ENCODE peak calls at places on chromosomes 4 and X, in four cellular contexts. B is right atrium auricular region, A is posterior cingulate gyrus, Q is T follicular helper cell. S is an unnamed sample.

GRCh38 chr4:2793578-2793919 is 664 bp downstream of the SH3BP2 start:
- DNase-seq in Q (no peak), A (no peak), B (no peak), S (no peak)

GRCh38 chr4:147157860-147158701 is 212.4 kb upstream of the TTC29 start:
- DNase-seq in A (peak), Q (no peak), B (no peak), S (peak)

GRCh38 chr4:156169011-156169410 is 215.3 kb upstream of the CTSO start:
- DNase-seq in B (no peak), A (peak), Q (no peak), S (peak)

GRCh38 chr4:178241601-178242118 is 799.4 kb upstream of the AGA start:
- DNase-seq in A (peak), Q (no peak), B (no peak), S (no peak)

GRCh38 chr4:1246111-1246881 is 2.6 kb downstream of the CTBP1 start:
- DNase-seq in A (no peak), Q (no peak), B (no peak), S (no peak)

GRCh38 chr4:3245676-3246075 is 3.3 kb upstream of the MSANTD1 start:
- DNase-seq in Q (no peak), A (no peak), B (no peak), S (no peak)

GRCh38 chr4:173211838-173212237 is 43.2 kb downstream of the GALNT7 start:
- DNase-seq in A (no peak), Q (no peak), B (no peak), S (no peak)

GRCh38 chr4:1379801-1380331 is 26.4 kb downstream of the NKX1-1 start:
- DNase-seq in A (peak), B (no peak), Q (no peak), S (no peak)

GRCh38 chrX:131187234-131187633 is 101.9 kb downstream of the IGSF1 start:
- DNase-seq in B (no peak), A (no peak), Q (no peak), S (peak)

GRCh38 chr4:3831529-3832150 is 65.5 kb downstream of the ADRA2C start:
- DNase-seq in B (no peak), Q (no peak), A (no peak), S (no peak)

GRCh38 chr4:142690764-142691163 is 155.3 kb downstream of the INPP4B start:
- DNase-seq in Q (no peak), B (no peak), A (no peak), S (no peak)

GRCh38 chrX:21798677-21799219 is 40.7 kb upstream of the MBTPS2 start:
- DNase-seq in Q (no peak), B (no peak), A (no peak), S (no peak)

GRCh38 chrX:74238771-74239170 is 65.2 kb upstream of the ZCCHC13 start:
- DNase-seq in B (no peak), Q (no peak), A (no peak), S (no peak)

GRCh38 chrX:18997916-18998315 is 14.0 kb upstream of the PHKA2 start:
- DNase-seq in B (no peak), Q (no peak), A (no peak), S (no peak)

GRCh38 chr4:153099391-153100140 is 104.7 kb upstream of the TRIM2 start:
- DNase-seq in Q (no peak), B (no peak), A (no peak), S (no peak)

GRCh38 chr4:124713213-124713592 is 671 bp upstream of the ANKRD50 start:
- DNase-seq in Q (no peak), A (peak), B (peak), S (peak)

GRCh38 chrX:135544338-135544948 is 24.0 kb downstream of the INTS6L start:
- DNase-seq in Q (no peak), B (no peak), A (no peak), S (no peak)

GRCh38 chr4:183366436-183366835 is 44.2 kb upstream of the CLDN24 start:
- DNase-seq in A (no peak), Q (no peak), B (no peak), S (no peak)

GRCh38 chrX:63754141-63754859 is 30.7 kb downstream of the ARHGEF9 start:
- DNase-seq in B (no peak), A (peak), Q (peak), S (peak)

GRCh38 chr4:54063737-54064316 is 578 bp downstream of the CHIC2 start:
- DNase-seq in A (peak), Q (peak), B (no peak), S (peak)

GRCh38 chr4:16591867-16592266 is 306.6 kb downstream of the LDB2 start:
- DNase-seq in B (no peak), Q (no peak), A (peak), S (peak)

GRCh38 chr4:6313216-6313615 is 43.6 kb downstream of the WFS1 start:
- DNase-seq in B (no peak), Q (no peak), A (no peak), S (no peak)

GRCh38 chr4:79597266-79597665 is 189.2 kb upstream of the GK2 start:
- DNase-seq in B (no peak), A (no peak), Q (no peak), S (no peak)

GRCh38 chr4:80035336-80035735 is 37.7 kb downstream of the ANTXR2 start:
- DNase-seq in Q (no peak), B (no peak), A (no peak), S (peak)

GRCh38 chr4:53315300-53315699 is 50.6 kb downstream of the SCFD2 start:
- DNase-seq in B (no peak), Q (no peak), A (no peak), S (no peak)

S was measured in NCI-H82.